ENCODE peak calls at places on chromosomes 4 and X, in eight cellular contexts. G is AG09309; T is CD8-positive, alpha-beta T cell; I is sigmoid colon; W is choroid plexus epithelial cell; S is foreskin keratinocyte; B is mesothelial cell of epicardium; P is fibroblast of mammary gland. Y is an unnamed sample.

GRCh38 chrX:16212436-16212835 is 45.2 kb downstream of the MAGEB17 start:
- DNase-seq in G (no peak), T (no peak), I (no peak), W (peak; percentile 40), S (peak; percentile 1), B (no peak), P (peak; percentile 35), Y (no peak)

GRCh38 chr4:111433436-111433835 is 711.8 kb upstream of the FAM241A start:
- DNase-seq in G (no peak), T (no peak), I (no peak), W (no peak), S (peak; percentile 65), B (no peak), P (no peak), Y (no peak)

GRCh38 chr4:168153596-168154440 is 61.5 kb downstream of the ANXA10 start:
- DNase-seq in G (peak; percentile 44), T (peak; percentile 71), I (no peak), W (peak; percentile 93), S (peak; percentile 61), B (peak; percentile 40), P (peak; percentile 76), Y (peak; percentile 60)

GRCh38 chrX:136147320-136147901 is at the start of gene FHL1:
- DNase-seq in G (no peak), T (peak; percentile 43), I (peak; percentile 90), W (peak; percentile 44), S (no peak), B (no peak), P (no peak), Y (peak; percentile 46)

GRCh38 chr4:78610546-78611214 is 59.1 kb downstream of the ANXA3 start:
- DNase-seq in G (no peak), T (no peak), I (no peak), W (peak; percentile 63), S (no peak), B (no peak), P (peak; percentile 54), Y (no peak)

GRCh38 chrX:108419401-108419800 is 18.8 kb downstream of the COL4A6 start:
- DNase-seq in G (no peak), T (no peak), I (no peak), W (no peak), S (no peak), B (no peak), P (no peak), Y (no peak)

GRCh38 chr4:826508-827208 is 729 bp upstream of the CPLX1 start:
- DNase-seq in G (no peak), T (no peak), I (peak; percentile 58), W (peak; percentile 18), S (no peak), B (no peak), P (no peak), Y (no peak)

GRCh38 chr4:7399433-7400234 is 35.1 kb downstream of the PSAPL1 start:
- DNase-seq in G (no peak), T (no peak), I (peak; percentile 42), W (no peak), S (no peak), B (no peak), P (no peak), Y (no peak)

GRCh38 chr4:168836482-168836881 is 173.6 kb downstream of the CBR4 start:
- DNase-seq in G (no peak), T (no peak), I (no peak), W (no peak), S (no peak), B (no peak), P (no peak), Y (no peak)

GRCh38 chr4:42399393-42399792 is 2.1 kb downstream of the SHISA3 start:
- DNase-seq in G (no peak), T (no peak), I (no peak), W (no peak), S (no peak), B (no peak), P (no peak), Y (no peak)

GRCh38 chrX:8364369-8365141 is 100.1 kb upstream of the VCX3B start:
- DNase-seq in G (no peak), T (no peak), I (no peak), W (no peak), S (no peak), B (no peak), P (no peak), Y (no peak)

GRCh38 chrX:43870011-43870410 is 12.2 kb downstream of the MAOB start:
- DNase-seq in G (no peak), T (no peak), I (no peak), W (no peak), S (no peak), B (no peak), P (no peak), Y (no peak)

GRCh38 chrX:124426824-124427223 is 80.5 kb downstream of the SH2D1A start:
- DNase-seq in G (no peak), T (no peak), I (no peak), W (no peak), S (no peak), B (no peak), P (no peak), Y (no peak)

GRCh38 chr4:180101348-180102083 is 2141.7 kb upstream of the TENM3 start:
- DNase-seq in G (no peak), T (no peak), I (no peak), W (no peak), S (no peak), B (no peak), P (no peak), Y (no peak)

GRCh38 chr4:75895744-75896314 is 6.4 kb downstream of the PPEF2 start:
- DNase-seq in G (no peak), T (no peak), I (no peak), W (peak; percentile 47), S (peak; percentile 13), B (no peak), P (peak; percentile 38), Y (no peak)

GRCh38 chrX:139890991-139891700 is 41.7 kb downstream of the ATP11C start:
- DNase-seq in G (peak; percentile 45), T (no peak), I (no peak), W (peak; percentile 59), S (peak; percentile 85), B (no peak), P (peak; percentile 75), Y (no peak)

GRCh38 chr4:121139533-121140222 is 24.4 kb downstream of the TNIP3 start:
- DNase-seq in G (no peak), T (no peak), I (no peak), W (peak; percentile 90), S (peak; percentile 17), B (no peak), P (peak; percentile 55), Y (no peak)

GRCh38 chr4:57426779-57427395 is 316.7 kb upstream of the IGFBP7 start:
- DNase-seq in G (no peak), T (no peak), I (no peak), W (peak; percentile 86), S (peak; percentile 64), B (peak; percentile 51), P (peak; percentile 73), Y (no peak)

GRCh38 chrX:55111578-55112254 is 22.9 kb downstream of the PAGE2 start:
- DNase-seq in G (no peak), T (no peak), I (no peak), W (no peak), S (no peak), B (no peak), P (no peak), Y (no peak)

GRCh38 chrX:35380808-35381700 is 417.1 kb upstream of the MAGEB16 start:
- DNase-seq in G (no peak), T (no peak), I (no peak), W (peak; percentile 26), S (peak; percentile 25), B (no peak), P (peak; percentile 32), Y (no peak)

GRCh38 chr4:152408514-152409327 is 127.2 kb downstream of the FBXW7 start:
- DNase-seq in G (peak; percentile 10), T (no peak), I (no peak), W (peak; percentile 69), S (peak; percentile 36), B (no peak), P (peak; percentile 54), Y (no peak)

GRCh38 chr4:38873290-38873949 is 5.8 kb downstream of the FAM114A1 start:
- DNase-seq in G (no peak), T (no peak), I (no peak), W (no peak), S (no peak), B (no peak), P (no peak), Y (no peak)
- TF ChIP-seq CTCF in G (no peak), T (no peak), I (no peak), W (peak; percentile 26), S (peak; percentile 11), B (no peak), P (no peak), Y (no peak)

GRCh38 chr4:154314248-154314647 is 177.4 kb downstream of the DCHS2 start:
- DNase-seq in G (peak; percentile 29), T (no peak), I (no peak), W (peak; percentile 61), S (no peak), B (no peak), P (peak; percentile 75), Y (no peak)
- TF ChIP-seq CTCF in G (peak; percentile 57), T (no peak), I (no peak), W (peak; percentile 52), S (peak; percentile 50), B (no peak), P (peak; percentile 50), Y (no peak)

GRCh38 chr4:87275311-87275710 is 47.4 kb downstream of the HSD17B13 start:
- DNase-seq in G (no peak), T (no peak), I (no peak), W (no peak), S (no peak), B (no peak), P (no peak), Y (no peak)
- TF ChIP-seq CTCF in G (no peak), T (no peak), I (no peak), W (no peak), S (no peak), B (no peak), P (no peak), Y (no peak)

GRCh38 chrX:3166670-3167455 is 125.6 kb downstream of the ARSF start:
- DNase-seq in G (no peak), T (no peak), I (no peak), W (no peak), S (no peak), B (no peak), P (no peak), Y (no peak)

GRCh38 chrX:3161686-3162085 is 120.4 kb downstream of the ARSF start:
- DNase-seq in G (no peak), T (no peak), I (no peak), W (peak; percentile 30), S (no peak), B (no peak), P (peak; percentile 54), Y (no peak)

GRCh38 chrX:3167771-3168170 is 126.5 kb downstream of the ARSF start:
- DNase-seq in G (no peak), T (no peak), I (no peak), W (no peak), S (no peak), B (no peak), P (no peak), Y (no peak)

GRCh38 chrX:3169421-3169820 is 128.2 kb downstream of the ARSF start:
- DNase-seq in G (no peak), T (no peak), I (no peak), W (no peak), S (no peak), B (no peak), P (no peak), Y (no peak)

DNA sequence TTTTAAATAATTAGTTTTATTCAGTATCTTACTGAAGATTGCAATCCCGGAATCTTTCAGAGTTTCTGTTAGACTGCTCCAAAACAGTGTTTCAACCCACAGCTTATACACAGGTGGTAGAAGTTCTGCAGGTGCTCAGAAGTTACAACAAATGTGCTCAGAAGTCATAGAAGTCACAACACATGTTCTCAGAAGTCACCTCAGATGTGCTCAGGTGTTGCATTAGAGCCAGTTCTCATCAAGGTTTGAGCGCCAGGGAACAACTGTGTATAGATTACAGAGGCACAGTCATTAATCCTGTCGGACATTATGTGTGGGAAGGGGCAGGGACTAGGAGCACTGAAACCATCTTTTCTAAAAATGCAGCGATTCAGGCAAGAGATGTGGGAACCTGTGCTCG is 124.5 kb downstream of the ARSF start:
- DNase-seq in G (no peak), T (no peak), I (no peak), W (no peak), S (no peak), B (no peak), P (no peak), Y (no peak)
- TF ChIP-seq CTCF in G (no peak), T (no peak), I (no peak), W (no peak), S (no peak), B (no peak), P (no peak), Y (no peak)